ENCODE peak calls at places on chromosomes 13 and 19, in four cellular contexts. One of them, this sample, is unnamed.

GRCh38 chr13:100512422-100512821 is 76.2 kb downstream of the GGACT start:
- DNase-seq in breast epithelium: no peak
- DNase-seq in stomach: no peak
- DNase-seq in gastrocnemius medialis: no peak
- DNase-seq in this sample: no peak

GRCh38 chr13:33761744-33762143 is 56.2 kb upstream of the RFC3 start:
- DNase-seq in gastrocnemius medialis: no peak
- DNase-seq in stomach: no peak
- DNase-seq in breast epithelium: no peak
- DNase-seq in this sample: no peak

GRCh38 chr19:12126707-12127106 is 13.4 kb downstream of the ZNF20 start:
- DNase-seq in stomach: no peak
- DNase-seq in breast epithelium: no peak
- DNase-seq in gastrocnemius medialis: no peak
- DNase-seq in this sample: no peak

GRCh38 chr19:29662604-29663404 is 2.5 kb upstream of the PLEKHF1 start:
- DNase-seq in gastrocnemius medialis: peak; percentile 71
- DNase-seq in breast epithelium: peak; percentile 55
- DNase-seq in stomach: peak; percentile 74
- DNase-seq in this sample: peak; percentile 55

GRCh38 chr19:47445527-47445926 is 26.2 kb downstream of the SLC8A2 start:
- DNase-seq in stomach: no peak
- DNase-seq in gastrocnemius medialis: no peak
- DNase-seq in breast epithelium: no peak
- DNase-seq in this sample: no peak

GRCh38 chr19:14369399-14370168 is 11.7 kb upstream of the ADGRE5 start:
- DNase-seq in breast epithelium: no peak
- DNase-seq in stomach: no peak
- DNase-seq in gastrocnemius medialis: no peak
- DNase-seq in this sample: peak; percentile 90

GRCh38 chr13:28653111-28653510 is 5.8 kb upstream of the POMP start:
- DNase-seq in breast epithelium: no peak
- DNase-seq in stomach: no peak
- DNase-seq in gastrocnemius medialis: no peak
- DNase-seq in this sample: no peak

GRCh38 chr19:33456845-33457220 is 64.8 kb downstream of the PEPD start:
- DNase-seq in stomach: no peak
- DNase-seq in gastrocnemius medialis: no peak
- DNase-seq in breast epithelium: peak; percentile 33
- DNase-seq in this sample: no peak

GRCh38 chr13:112203614-112204013 is 136.7 kb downstream of the SOX1 start:
- DNase-seq in stomach: no peak
- DNase-seq in breast epithelium: no peak
- DNase-seq in gastrocnemius medialis: no peak
- DNase-seq in this sample: no peak

GRCh38 chr19:45972081-45972943 is 1.4 kb downstream of the NOVA2 start:
- DNase-seq in stomach: no peak
- DNase-seq in breast epithelium: no peak
- DNase-seq in gastrocnemius medialis: no peak
- DNase-seq in this sample: no peak

GRCh38 chr13:35731471-35731870 is 255.0 kb upstream of the MAB21L1 start:
- DNase-seq in breast epithelium: no peak
- DNase-seq in gastrocnemius medialis: no peak
- DNase-seq in stomach: no peak
- DNase-seq in this sample: no peak

GRCh38 chr13:98809345-98809777 is 56.9 kb upstream of the SLC15A1 start:
- DNase-seq in gastrocnemius medialis: no peak
- DNase-seq in stomach: no peak
- DNase-seq in breast epithelium: no peak
- DNase-seq in this sample: no peak

GRCh38 chr13:27970382-27971235 is 1.5 kb upstream of the CDX2 start:
- DNase-seq in stomach: peak; percentile 10
- DNase-seq in breast epithelium: no peak
- DNase-seq in gastrocnemius medialis: no peak
- DNase-seq in this sample: no peak

GRCh38 chr13:98955336-98955735 is 22.5 kb downstream of the DOCK9 start:
- DNase-seq in breast epithelium: no peak
- DNase-seq in stomach: no peak
- DNase-seq in gastrocnemius medialis: no peak
- DNase-seq in this sample: no peak

GRCh38 chr13:27978301-27978968 is 9.3 kb upstream of the CDX2 start:
- DNase-seq in breast epithelium: no peak
- DNase-seq in stomach: no peak
- DNase-seq in gastrocnemius medialis: no peak
- DNase-seq in this sample: no peak

GRCh38 chr13:79678100-79678499 is 197.1 kb downstream of the NDFIP2 start:
- DNase-seq in stomach: no peak
- DNase-seq in breast epithelium: no peak
- DNase-seq in gastrocnemius medialis: no peak
- DNase-seq in this sample: no peak

GRCh38 chr13:33571618-33572017 is 246.3 kb upstream of the RFC3 start:
- DNase-seq in gastrocnemius medialis: no peak
- DNase-seq in stomach: no peak
- DNase-seq in breast epithelium: no peak
- DNase-seq in this sample: no peak

GRCh38 chr13:80161219-80161618 is 179.7 kb downstream of the SPRY2 start:
- DNase-seq in breast epithelium: no peak
- DNase-seq in gastrocnemius medialis: no peak
- DNase-seq in stomach: no peak
- DNase-seq in this sample: no peak

GRCh38 chr13:75195479-75196111 is 286.4 kb downstream of the TBC1D4 start:
- DNase-seq in breast epithelium: no peak
- DNase-seq in gastrocnemius medialis: no peak
- DNase-seq in stomach: no peak
- DNase-seq in this sample: no peak

GRCh38 chr13:67186985-67187569 is 43.1 kb downstream of the PCDH9 start:
- DNase-seq in breast epithelium: no peak
- DNase-seq in stomach: no peak
- DNase-seq in gastrocnemius medialis: no peak
- DNase-seq in this sample: no peak

GRCh38 chr13:32624441-32624840 is 38.2 kb downstream of the PDS5B start:
- DNase-seq in breast epithelium: no peak
- DNase-seq in gastrocnemius medialis: no peak
- DNase-seq in stomach: no peak
- DNase-seq in this sample: no peak

GRCh38 chr19:36169084-36169760 is 17.0 kb upstream of the COX7A1 start:
- DNase-seq in breast epithelium: no peak
- DNase-seq in gastrocnemius medialis: peak; percentile 34
- DNase-seq in stomach: peak; percentile 35
- DNase-seq in this sample: no peak

GRCh38 chr13:85230754-85231153 is 568.5 kb downstream of the SLITRK6 start:
- DNase-seq in breast epithelium: no peak
- DNase-seq in gastrocnemius medialis: no peak
- DNase-seq in stomach: no peak
- DNase-seq in this sample: no peak

GRCh38 chr13:29474991-29475390 is 120.5 kb downstream of the SLC7A1 start:
- DNase-seq in breast epithelium: no peak
- DNase-seq in gastrocnemius medialis: no peak
- DNase-seq in stomach: no peak
- DNase-seq in this sample: no peak

GRCh38 chr19:12544401-12544876 is 6.8 kb downstream of the ZNF564 start:
- DNase-seq in stomach: no peak
- DNase-seq in gastrocnemius medialis: no peak
- DNase-seq in breast epithelium: no peak
- DNase-seq in this sample: no peak

GRCh38 chr13:113489171-113489548 is 1.4 kb downstream of the DCUN1D2 start:
- DNase-seq in stomach: no peak
- DNase-seq in gastrocnemius medialis: no peak
- DNase-seq in breast epithelium: no peak
- DNase-seq in this sample: no peak

GRCh38 chr13:35514166-35514565 is 37.7 kb upstream of the MAB21L1 start:
- DNase-seq in gastrocnemius medialis: no peak
- DNase-seq in stomach: no peak
- DNase-seq in breast epithelium: no peak
- DNase-seq in this sample: no peak

GRCh38 chr13:98549006-98549727 is 27.7 kb downstream of the STK24 start:
- DNase-seq in stomach: no peak
- DNase-seq in gastrocnemius medialis: no peak
- DNase-seq in breast epithelium: no peak
- DNase-seq in this sample: no peak

GRCh38 chr13:48221301-48222190 is 11.5 kb upstream of the ITM2B start:
- DNase-seq in breast epithelium: no peak
- DNase-seq in gastrocnemius medialis: peak; percentile 20
- DNase-seq in stomach: no peak
- DNase-seq in this sample: no peak

GRCh38 chr19:29583196-29584006 is 22.7 kb upstream of the POP4 start:
- DNase-seq in breast epithelium: no peak
- DNase-seq in gastrocnemius medialis: no peak
- DNase-seq in stomach: no peak
- DNase-seq in this sample: no peak

GRCh38 chr19:48064509-48064908 is 20.6 kb upstream of the CABP5 start:
- DNase-seq in gastrocnemius medialis: no peak
- DNase-seq in stomach: no peak
- DNase-seq in breast epithelium: no peak
- DNase-seq in this sample: no peak

GRCh38 chr13:33775339-33776108 is 42.4 kb upstream of the RFC3 start:
- DNase-seq in gastrocnemius medialis: no peak
- DNase-seq in stomach: no peak
- DNase-seq in breast epithelium: no peak
- DNase-seq in this sample: no peak

GRCh38 chr13:20057214-20057613 is 98.7 kb downstream of the ZMYM2 start:
- DNase-seq in breast epithelium: no peak
- DNase-seq in stomach: no peak
- DNase-seq in gastrocnemius medialis: no peak
- DNase-seq in this sample: no peak

GRCh38 chr13:20054586-20054985 is 96.1 kb downstream of the ZMYM2 start:
- DNase-seq in gastrocnemius medialis: no peak
- DNase-seq in stomach: no peak
- DNase-seq in breast epithelium: no peak
- DNase-seq in this sample: no peak

GRCh38 chr13:20058476-20058875 is 99.9 kb downstream of the ZMYM2 start:
- DNase-seq in gastrocnemius medialis: no peak
- DNase-seq in breast epithelium: no peak
- DNase-seq in stomach: no peak
- DNase-seq in this sample: no peak

GRCh38 chr13:20053891-20054290 is 95.4 kb downstream of the ZMYM2 start:
- DNase-seq in breast epithelium: no peak
- DNase-seq in gastrocnemius medialis: no peak
- DNase-seq in stomach: no peak
- DNase-seq in this sample: no peak

GRCh38 chr13:20057963-20058362 is 99.4 kb downstream of the ZMYM2 start:
- DNase-seq in breast epithelium: no peak
- DNase-seq in stomach: no peak
- DNase-seq in gastrocnemius medialis: no peak
- DNase-seq in this sample: no peak
- TF ChIP-seq CTCF in breast epithelium: no peak
- TF ChIP-seq CTCF in stomach: no peak
- TF ChIP-seq CTCF in gastrocnemius medialis: no peak
- TF ChIP-seq CTCF in this sample: no peak

GRCh38 chr19:17311455-17312248 is 2.3 kb downstream of the DDA1 start:
- DNase-seq in breast epithelium: no peak
- DNase-seq in gastrocnemius medialis: no peak
- DNase-seq in stomach: no peak
- DNase-seq in this sample: no peak

GRCh38 chr19:17309962-17310461 is 649 bp downstream of the DDA1 start:
- DNase-seq in gastrocnemius medialis: no peak
- DNase-seq in breast epithelium: no peak
- DNase-seq in stomach: no peak
- DNase-seq in this sample: no peak

GRCh38 chr19:17312481-17313113 is 3.2 kb downstream of the DDA1 start:
- DNase-seq in gastrocnemius medialis: no peak
- DNase-seq in stomach: no peak
- DNase-seq in breast epithelium: no peak
- DNase-seq in this sample: no peak

GRCh38 chr19:17309198-17309961 is at the start of gene DDA1:
- DNase-seq in breast epithelium: peak; percentile 99
- DNase-seq in gastrocnemius medialis: peak; percentile 100
- DNase-seq in stomach: peak; percentile 100
- DNase-seq in this sample: peak; percentile 100

DNA sequence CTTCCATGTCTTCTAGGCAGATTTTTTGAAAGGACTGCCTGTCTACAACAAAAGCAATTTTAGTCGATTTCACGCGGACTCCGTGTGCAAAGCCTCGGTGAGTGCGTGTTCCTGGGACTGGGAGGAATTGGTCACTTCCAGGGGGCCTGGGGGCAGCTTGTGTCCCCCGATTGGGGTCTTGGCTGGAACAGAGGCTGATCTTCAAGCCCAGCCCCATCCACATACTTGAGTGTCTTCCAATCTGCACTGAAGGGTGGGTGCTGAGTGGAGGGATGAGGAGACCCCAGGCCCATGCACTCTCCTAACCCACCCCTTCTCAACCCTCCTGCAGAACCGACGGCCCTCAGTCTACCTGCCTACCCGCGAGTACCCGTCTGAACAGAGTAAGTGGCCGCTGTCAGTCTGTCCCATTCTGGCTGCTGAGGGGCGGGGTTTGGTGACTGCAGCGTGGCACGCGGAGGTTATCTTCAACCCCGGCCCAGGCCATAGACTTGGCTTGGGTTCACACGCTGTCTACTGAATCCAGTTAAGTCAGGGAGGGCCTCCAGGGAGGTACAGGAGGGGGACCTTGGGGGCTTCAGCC is 4.7 kb downstream of the DDA1 start:
- DNase-seq in breast epithelium: no peak
- DNase-seq in gastrocnemius medialis: no peak
- DNase-seq in stomach: no peak
- DNase-seq in this sample: no peak
- H3K27ac ChIP-seq in breast epithelium: no peak overlapping the region
- H3K27ac ChIP-seq in gastrocnemius medialis: no peak overlapping the region
- H3K27ac ChIP-seq in stomach: no peak overlapping the region
- H3K27ac ChIP-seq in this sample: no peak overlapping the region

DNA sequence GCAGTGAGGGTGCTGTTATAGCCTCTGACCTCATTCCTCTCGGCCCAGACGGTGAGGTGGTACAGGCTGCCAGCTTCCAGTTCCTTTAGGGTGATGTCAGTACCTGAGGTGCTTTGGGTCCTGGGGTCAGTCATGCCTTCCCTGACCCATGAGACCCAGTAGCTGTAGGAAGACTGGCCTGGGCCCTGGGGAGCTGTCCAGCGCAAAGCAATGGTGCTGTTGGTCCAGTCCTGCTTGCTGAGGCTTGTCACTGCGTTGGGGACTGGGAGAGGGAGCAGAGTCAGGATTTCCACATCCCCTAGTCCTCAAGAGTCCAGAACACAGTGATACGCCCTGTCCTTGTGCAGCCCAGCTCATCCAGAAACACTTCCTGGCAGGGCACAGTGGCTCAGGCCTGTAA is 10.7 kb downstream of the PTPRH start:
- DNase-seq in stomach: no peak
- DNase-seq in gastrocnemius medialis: no peak
- DNase-seq in breast epithelium: no peak
- DNase-seq in this sample: no peak
- H3K4me1 ChIP-seq in stomach: no peaks in the 10 kb centered on the region
- H3K4me1 ChIP-seq in gastrocnemius medialis: no peaks in the 10 kb centered on the region
- H3K4me1 ChIP-seq in breast epithelium: no peaks in the 10 kb centered on the region
- H3K4me1 ChIP-seq in this sample: no peaks in the 10 kb centered on the region

DNA sequence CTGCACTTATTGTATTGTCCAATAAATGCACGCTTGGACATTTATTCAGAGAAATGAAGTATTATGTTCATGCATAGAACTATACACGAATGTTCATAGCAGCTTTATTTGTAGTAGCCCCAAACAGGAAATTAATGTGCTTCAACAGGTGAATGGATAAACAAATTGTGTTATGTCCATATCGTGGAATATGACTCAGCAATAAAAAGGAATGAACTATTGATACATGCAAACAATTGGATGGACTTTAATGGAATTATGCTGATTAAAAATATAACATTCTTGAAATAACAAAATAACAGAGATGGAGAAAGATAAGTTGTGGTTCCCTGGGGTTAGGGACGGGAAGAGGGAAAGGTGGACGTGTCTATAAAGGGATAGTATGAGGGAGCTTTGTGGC is 65.9 kb downstream of the GPC5 start:
- DNase-seq in stomach: no peak
- DNase-seq in gastrocnemius medialis: no peak
- DNase-seq in breast epithelium: no peak
- DNase-seq in this sample: no peak
- TF ChIP-seq CTCF in stomach: no peak
- TF ChIP-seq CTCF in gastrocnemius medialis: no peak
- TF ChIP-seq CTCF in breast epithelium: no peak
- TF ChIP-seq CTCF in this sample: no peak